ENCODE peak calls at places on chromosomes 7 and 10, in nine cellular contexts. E is PC-3, Q is astrocyte, D is PC-9, W is fibroblast of lung, R is GM23248, I is HCT116, G is DND-41, N is MM.1S. M is an unnamed sample.

GRCh38 chr10:93542358-93542791 is 24.1 kb upstream of the FFAR4 start:
- DNase-seq in E (peak), Q (no peak), D (no peak), W (peak), R (peak), I (no peak), G (no peak), N (no peak), M (no peak)

GRCh38 chr10:73060738-73061635 is 35.7 kb downstream of the P4HA1 start:
- DNase-seq in E (peak), Q (no peak), D (no peak), W (no peak), R (peak), I (peak), G (no peak), N (peak), M (peak)

GRCh38 chr10:75407716-75408511 is 6.3 kb upstream of the ZNF503 start:
- DNase-seq in E (peak), Q (no peak), D (no peak), W (peak), R (peak), I (no peak), G (no peak), N (no peak), M (peak)

GRCh38 chr7:128053023-128053422 is 21.8 kb upstream of the LRRC4 start:
- DNase-seq in E (peak), Q (no peak), D (no peak), W (peak), R (peak), I (no peak), G (peak), N (peak), M (no peak)

GRCh38 chr10:652226-652625 is 37.2 kb downstream of the DIP2C start:
- DNase-seq in E (no peak), Q (no peak), D (no peak), W (no peak), R (no peak), I (no peak), G (no peak), N (no peak), M (no peak)

GRCh38 chr7:75732764-75733630 is 5.7 kb downstream of the HIP1 start:
- DNase-seq in E (peak), Q (peak), D (no peak), W (peak), R (peak), I (peak), G (no peak), N (no peak), M (peak)

GRCh38 chr7:36015733-36016132 is 137.3 kb upstream of the EEPD1 start:
- DNase-seq in E (peak), Q (peak), D (no peak), W (peak), R (peak), I (no peak), G (no peak), N (no peak), M (peak)

GRCh38 chr7:107850221-107850620 is 40.8 kb upstream of the DLD start:
- DNase-seq in E (no peak), Q (no peak), D (no peak), W (no peak), R (no peak), I (no peak), G (no peak), N (no peak), M (no peak)

GRCh38 chr10:29257784-29258135 is 31.1 kb upstream of the LYZL1 start:
- DNase-seq in E (no peak), Q (no peak), D (no peak), W (no peak), R (no peak), I (no peak), G (no peak), N (no peak), M (no peak)

GRCh38 chr7:43808410-43808809 is 49.9 kb downstream of the BLVRA start:
- DNase-seq in E (no peak), Q (no peak), D (no peak), W (no peak), R (no peak), I (no peak), G (peak), N (no peak), M (no peak)

GRCh38 chr7:51160990-51161615 is 155.5 kb downstream of the COBL start:
- DNase-seq in E (peak), Q (peak), D (peak), W (peak), R (peak), I (peak), G (peak), N (peak), M (peak)

GRCh38 chr7:137958593-137959431 is 43.1 kb downstream of the CREB3L2 start:
- DNase-seq in E (no peak), Q (no peak), D (peak), W (no peak), R (no peak), I (no peak), G (no peak), N (no peak), M (no peak)

GRCh38 chr7:3588341-3588740 is 287.3 kb downstream of the SDK1 start:
- DNase-seq in E (no peak), Q (no peak), D (no peak), W (no peak), R (no peak), I (no peak), G (no peak), N (no peak), M (peak)

GRCh38 chr10:74586088-74586585 is 240.3 kb upstream of the KAT6B start:
- DNase-seq in E (peak), Q (peak), D (peak), W (peak), R (peak), I (no peak), G (peak), N (peak), M (peak)

GRCh38 chr7:1872191-1873069 is 202.4 kb downstream of the ELFN1 start:
- DNase-seq in E (no peak), Q (no peak), D (no peak), W (no peak), R (no peak), I (no peak), G (no peak), N (no peak), M (no peak)

GRCh38 chr10:87093461-87094372 is 926 bp downstream of the GLUD1 start:
- DNase-seq in E (peak), Q (peak), D (peak), W (peak), R (peak), I (no peak), G (peak), N (peak), M (peak)

GRCh38 chr10:6136215-6137201 is 47.7 kb downstream of the RBM17 start:
- DNase-seq in E (peak), Q (peak), D (no peak), W (peak), R (peak), I (no peak), G (no peak), N (no peak), M (peak)

GRCh38 chr10:70549962-70550845 is 52.3 kb downstream of the PRF1 start:
- DNase-seq in E (peak), Q (peak), D (peak), W (peak), R (peak), I (peak), G (peak), N (peak), M (peak)

GRCh38 chr10:131670341-131670740 is 230.5 kb upstream of the PPP2R2D start:
- DNase-seq in E (no peak), Q (no peak), D (no peak), W (no peak), R (no peak), I (no peak), G (no peak), N (no peak), M (no peak)

GRCh38 chr7:46847126-46847525 is 734.8 kb downstream of the TNS3 start:
- DNase-seq in E (no peak), Q (peak), D (no peak), W (peak), R (peak), I (no peak), G (no peak), N (no peak), M (no peak)

GRCh38 chr10:49610015-49610734 is at the start of gene SLC18A3:
- DNase-seq in E (no peak), Q (no peak), D (no peak), W (no peak), R (no peak), I (no peak), G (no peak), N (no peak), M (no peak)

GRCh38 chr10:49608166-49608758 is 1.8 kb upstream of the SLC18A3 start:
- DNase-seq in E (no peak), Q (no peak), D (no peak), W (no peak), R (no peak), I (no peak), G (no peak), N (no peak), M (no peak)

GRCh38 chr10:49606981-49607535 is 3.1 kb upstream of the SLC18A3 start:
- DNase-seq in E (peak), Q (peak), D (peak), W (peak), R (peak), I (no peak), G (peak), N (peak), M (peak)

GRCh38 chr10:49609283-49610014 is 661 bp upstream of the SLC18A3 start:
- DNase-seq in E (no peak), Q (no peak), D (no peak), W (no peak), R (no peak), I (no peak), G (no peak), N (no peak), M (no peak)

GRCh38 chr10:49608925-49609282 is 1.2 kb upstream of the SLC18A3 start:
- DNase-seq in E (no peak), Q (no peak), D (no peak), W (no peak), R (no peak), I (no peak), G (no peak), N (no peak), M (no peak)
- TF ChIP-seq EZH2 in E (no peak), Q (no peak), D (no peak), W (no peak), R (no peak), I (no peak), G (no peak), N (no peak), M (peak)

GRCh38 chr7:97011104-97011503 is 5.8 kb downstream of the DLX6 start:
- DNase-seq in E (no peak), Q (no peak), D (no peak), W (no peak), R (no peak), I (no peak), G (no peak), N (no peak), M (no peak)
- TF ChIP-seq EZH2 in E (no peak), Q (no peak), D (no peak), W (no peak), R (no peak), I (no peak), G (no peak), N (no peak), M (no peak)

GRCh38 chr10:101773923-101774588 is 1.9 kb downstream of the FGF8 start:
- DNase-seq in E (no peak), Q (no peak), D (no peak), W (no peak), R (no peak), I (no peak), G (no peak), N (no peak), M (no peak)

GRCh38 chr10:101772017-101772894 is 3.7 kb downstream of the FGF8 start:
- DNase-seq in E (no peak), Q (no peak), D (no peak), W (no peak), R (no peak), I (no peak), G (no peak), N (no peak), M (no peak)

GRCh38 chr10:101772895-101773761 is 2.8 kb downstream of the FGF8 start:
- DNase-seq in E (no peak), Q (no peak), D (no peak), W (no peak), R (no peak), I (no peak), G (no peak), N (no peak), M (no peak)

GRCh38 chr10:101775273-101776131 is at the start of gene FGF8:
- DNase-seq in E (no peak), Q (no peak), D (no peak), W (no peak), R (peak), I (no peak), G (no peak), N (no peak), M (no peak)

GRCh38 chr10:101774589-101775272 is 1.2 kb downstream of the FGF8 start:
- DNase-seq in E (no peak), Q (no peak), D (no peak), W (no peak), R (peak), I (no peak), G (no peak), N (no peak), M (no peak)
- TF ChIP-seq EZH2 in E (no peak), Q (peak), D (no peak), W (peak), R (no peak), I (no peak), G (no peak), N (no peak), M (peak)

DNA sequence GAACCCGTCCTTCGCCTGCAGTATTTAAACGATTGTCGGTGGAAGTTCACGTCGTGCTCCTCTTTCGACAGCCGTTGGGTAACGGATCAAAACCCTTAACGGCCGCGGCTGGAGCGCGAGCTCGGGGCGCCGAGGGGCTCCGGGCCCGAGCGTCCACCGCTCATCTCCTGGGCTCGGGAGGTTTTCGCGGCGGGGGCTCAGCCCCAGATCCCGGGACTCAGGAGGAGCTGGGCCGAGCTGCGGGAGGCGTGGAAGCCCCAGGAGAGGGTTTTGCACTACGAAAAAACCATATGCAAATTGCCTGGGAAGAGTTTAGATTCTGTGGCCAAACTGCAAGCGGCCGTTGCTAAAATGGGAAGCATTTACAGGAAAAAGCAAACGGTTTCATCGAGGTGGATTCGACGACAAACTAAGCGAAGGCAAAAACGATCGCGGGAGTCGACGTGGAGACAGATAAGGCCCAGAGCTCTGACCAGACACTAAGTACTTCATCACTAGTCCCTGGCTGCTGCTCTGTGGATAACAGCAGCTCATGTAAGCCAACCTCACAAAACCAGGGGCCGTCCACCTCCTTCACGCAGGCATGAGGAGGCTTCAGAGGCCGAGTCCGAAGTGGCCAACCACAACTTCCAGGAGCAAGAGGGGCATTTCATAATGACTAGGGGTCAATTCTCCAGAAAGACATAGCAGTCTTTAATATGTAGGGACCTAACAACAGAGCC is 129.7 kb downstream of the MARCHF5 start:
- DNase-seq in E (no peak), Q (no peak), D (no peak), W (no peak), R (peak), I (no peak), G (no peak), N (no peak), M (no peak)
- TF ChIP-seq EZH2 in E (no peak), Q (peak), D (no peak), W (no peak), R (no peak), I (no peak), G (no peak), N (no peak), M (no peak)

DNA sequence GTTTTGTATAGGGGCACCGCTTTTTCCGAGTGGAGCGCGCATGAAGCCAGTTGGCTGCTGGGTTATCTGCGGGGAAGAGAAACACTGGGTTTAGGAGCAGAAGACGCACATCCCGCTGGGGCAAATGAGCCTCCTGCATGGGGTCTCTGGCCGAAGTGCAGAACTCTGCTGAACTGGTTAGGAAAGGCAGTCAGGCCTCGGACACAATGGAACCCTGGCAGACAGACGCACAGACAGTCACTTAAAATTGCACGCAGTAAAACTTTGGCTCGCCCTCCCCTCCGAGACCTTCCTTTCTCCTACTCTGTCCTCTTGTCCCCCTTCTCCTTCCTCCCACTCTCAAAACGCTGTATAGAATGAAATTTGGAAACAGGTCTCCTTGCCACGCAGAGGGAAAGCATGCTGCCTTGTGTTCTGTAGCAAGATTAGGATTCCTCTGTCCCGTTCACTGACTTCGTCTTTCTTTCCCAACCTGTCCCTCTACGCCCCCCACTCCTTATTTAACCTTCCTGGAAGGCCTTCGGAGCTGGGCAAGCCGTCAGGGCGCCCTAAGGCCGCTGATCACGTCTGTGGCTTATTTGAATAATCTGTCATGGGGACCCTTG is 1.5 kb downstream of the HOXA9 start:
- DNase-seq in E (no peak), Q (no peak), D (no peak), W (no peak), R (peak), I (no peak), G (no peak), N (no peak), M (peak)
- TF ChIP-seq EZH2 in E (no peak), Q (no peak), D (no peak), W (peak), R (no peak), I (no peak), G (no peak), N (no peak), M (no peak)

GRCh38 chr7:122302826-122303521 is 1.6 kb downstream of the FEZF1 start:
- DNase-seq in E (no peak), Q (no peak), D (no peak), W (no peak), R (no peak), I (no peak), G (no peak), N (peak), M (no peak)

GRCh38 chr7:122304604-122304975 is at the start of gene FEZF1:
- DNase-seq in E (peak), Q (no peak), D (peak), W (no peak), R (peak), I (peak), G (no peak), N (peak), M (no peak)

GRCh38 chr7:122304996-122305421 is 459 bp upstream of the FEZF1 start:
- DNase-seq in E (no peak), Q (no peak), D (no peak), W (no peak), R (peak), I (no peak), G (no peak), N (no peak), M (no peak)

GRCh38 chr7:122303522-122303970 is 1.0 kb downstream of the FEZF1 start:
- DNase-seq in E (no peak), Q (no peak), D (no peak), W (no peak), R (no peak), I (no peak), G (no peak), N (no peak), M (no peak)

GRCh38 chr7:122303971-122304603 is 463 bp downstream of the FEZF1 start:
- DNase-seq in E (no peak), Q (no peak), D (no peak), W (no peak), R (no peak), I (no peak), G (no peak), N (peak), M (no peak)
- TF ChIP-seq EZH2 in E (no peak), Q (peak), D (no peak), W (peak), R (no peak), I (no peak), G (no peak), N (no peak), M (peak)

GRCh38 chr10:120456626-120457430 is at the start of gene PLPP4:
- DNase-seq in E (peak), Q (peak), D (no peak), W (peak), R (peak), I (no peak), G (no peak), N (peak), M (peak)
- TF ChIP-seq EZH2 in E (no peak), Q (no peak), D (no peak), W (no peak), R (no peak), I (no peak), G (no peak), N (no peak), M (no peak)

M was measured in mammary epithelial cell.